ENCODE peak calls at places on chromosome 15, in six cellular contexts. B, O, F, X, G and Q are unnamed samples.

GRCh38 chr15:90241343-90242192 is 7.6 kb downstream of the GDPGP1 start:
- DNase-seq in B (no peak), G (no peak), X (no peak), F (no peak), O (no peak), Q (no peak)

GRCh38 chr15:57118013-57118799 is 199.8 kb downstream of the TCF12 start:
- DNase-seq in B (no peak), F (no peak), O (no peak), G (peak; percentile 27), X (peak; percentile 81), Q (no peak)

GRCh38 chr15:90836296-90836871 is 32.0 kb upstream of the FURIN start:
- DNase-seq in G (peak; percentile 53), B (no peak), F (no peak), O (peak; percentile 72), X (peak; percentile 24), Q (peak; percentile 74)

GRCh38 chr15:70792171-70792573 is 28.8 kb upstream of the UACA start:
- DNase-seq in G (no peak), O (peak; percentile 71), B (no peak), F (no peak), X (peak; percentile 49), Q (no peak)

GRCh38 chr15:70328137-70329115 is 230.7 kb upstream of the TLE3 start:
- DNase-seq in F (no peak), B (no peak), X (no peak), G (no peak), O (no peak), Q (no peak)

GRCh38 chr15:40338041-40338657 is 2.6 kb downstream of the CCDC9B start:
- DNase-seq in G (peak; percentile 58), B (peak; percentile 92), F (peak; percentile 93), X (peak; percentile 75), O (peak; percentile 72), Q (peak; percentile 91)

GRCh38 chr15:98647026-98647773 is 1.1 kb upstream of the IGF1R start:
- DNase-seq in B (peak; percentile 88), X (peak; percentile 79), G (peak; percentile 51), F (peak; percentile 90), O (peak; percentile 83), Q (peak; percentile 86)

GRCh38 chr15:99429681-99430081 is 136.1 kb upstream of the MEF2A start:
- DNase-seq in G (no peak), X (no peak), O (no peak), B (peak; percentile 5), F (no peak), Q (no peak)

GRCh38 chr15:23467110-23467600 is 20.1 kb upstream of the GOLGA6L2 start:
- DNase-seq in G (peak; percentile 23), B (no peak), X (peak; percentile 11), F (no peak), O (peak; percentile 44), Q (peak; percentile 29)

GRCh38 chr15:41690636-41691035 is 30.4 kb downstream of the MGA start:
- DNase-seq in G (peak; percentile 41), B (no peak), O (no peak), F (no peak), X (no peak), Q (no peak)

GRCh38 chr15:62365795-62366442 is 200.8 kb upstream of the C2CD4B start:
- DNase-seq in X (no peak), O (no peak), G (peak; percentile 30), F (no peak), B (no peak), Q (no peak)

GRCh38 chr15:69562564-69562963 is 109.9 kb downstream of the RPLP1 start:
- DNase-seq in G (no peak), O (no peak), X (no peak), B (no peak), F (no peak), Q (no peak)

GRCh38 chr15:63110428-63111026 is 11.1 kb upstream of the LACTB start:
- DNase-seq in F (peak; percentile 17), G (no peak), O (no peak), X (no peak), B (no peak), Q (no peak)

GRCh38 chr15:31399544-31400171 is 73.0 kb downstream of the KLF13 start:
- DNase-seq in B (no peak), F (no peak), O (no peak), X (no peak), G (no peak), Q (no peak)

GRCh38 chr15:71110800-71111565 is 4.3 kb upstream of the THSD4 start:
- DNase-seq in G (no peak), F (no peak), X (no peak), O (no peak), B (no peak), Q (no peak)

GRCh38 chr15:78034495-78035191 is 42.9 kb downstream of the TBC1D2B start:
- DNase-seq in X (peak; percentile 42), O (no peak), G (no peak), F (no peak), B (no peak), Q (no peak)

GRCh38 chr15:100083572-100083971 is 258.2 kb downstream of the ADAMTS17 start:
- DNase-seq in G (no peak), F (no peak), O (no peak), B (no peak), X (no peak), Q (no peak)

GRCh38 chr15:98649621-98649995 is 1.3 kb downstream of the IGF1R start:
- DNase-seq in O (peak; percentile 49), X (peak; percentile 23), F (no peak), G (no peak), B (no peak), Q (peak; percentile 12)

GRCh38 chr15:99967841-99968371 is 234.7 kb upstream of the LYSMD4 start:
- DNase-seq in O (no peak), X (no peak), G (no peak), F (no peak), B (no peak), Q (no peak)

GRCh38 chr15:37046876-37047614 is 53.3 kb downstream of the MEIS2 start:
- DNase-seq in G (peak; percentile 28), F (no peak), B (no peak), X (no peak), O (no peak), Q (no peak)

GRCh38 chr15:94331731-94332130 is 100.4 kb downstream of the MCTP2 start:
- DNase-seq in F (no peak), O (no peak), B (no peak), X (no peak), G (no peak), Q (no peak)

GRCh38 chr15:94323076-94323475 is 91.7 kb downstream of the MCTP2 start:
- DNase-seq in X (no peak), G (no peak), O (no peak), B (no peak), F (no peak), Q (no peak)

GRCh38 chr15:94324835-94325767 is 93.7 kb downstream of the MCTP2 start:
- DNase-seq in G (no peak), O (no peak), X (no peak), F (no peak), B (no peak), Q (no peak)

GRCh38 chr15:94324117-94324826 is 92.9 kb downstream of the MCTP2 start:
- DNase-seq in F (peak; percentile 54), G (peak; percentile 34), B (peak; percentile 43), X (peak; percentile 62), O (peak; percentile 38), Q (peak; percentile 49)

DNA sequence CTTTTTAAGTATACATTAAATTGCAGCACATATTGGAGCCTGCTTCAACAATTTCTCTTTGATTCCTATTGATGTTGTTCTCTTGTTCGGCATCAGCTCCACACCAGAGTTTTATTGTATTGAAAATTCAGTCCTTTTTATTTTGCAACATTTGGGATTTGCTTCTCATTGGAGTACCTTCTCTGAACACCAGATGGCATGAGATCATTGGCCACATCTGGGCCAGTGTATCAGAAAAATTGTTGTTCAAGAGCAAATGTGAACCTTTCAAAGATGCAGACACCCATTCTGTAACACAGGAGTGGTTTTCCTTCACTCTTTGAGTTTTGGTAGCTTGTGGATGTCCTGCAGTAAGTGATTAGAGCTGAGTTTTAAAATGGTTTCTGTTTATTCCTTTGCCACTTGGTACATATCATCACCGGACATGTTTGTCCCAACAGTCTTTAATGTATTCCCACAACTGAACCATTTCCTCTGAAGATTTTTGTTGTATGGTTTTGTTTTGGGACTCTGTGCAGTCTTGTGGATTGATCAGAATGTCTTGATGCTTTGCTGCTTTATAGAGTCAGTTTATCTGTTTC is 96.1 kb downstream of the MCTP2 start:
- DNase-seq in B (no peak), F (no peak), G (peak; percentile 29), O (peak; percentile 39), X (peak; percentile 49), Q (peak; percentile 9)
- TF ChIP-seq JUN in B (no peak), F (no peak), G (no peak), O (no peak), X (no peak), Q (no peak)

DNA sequence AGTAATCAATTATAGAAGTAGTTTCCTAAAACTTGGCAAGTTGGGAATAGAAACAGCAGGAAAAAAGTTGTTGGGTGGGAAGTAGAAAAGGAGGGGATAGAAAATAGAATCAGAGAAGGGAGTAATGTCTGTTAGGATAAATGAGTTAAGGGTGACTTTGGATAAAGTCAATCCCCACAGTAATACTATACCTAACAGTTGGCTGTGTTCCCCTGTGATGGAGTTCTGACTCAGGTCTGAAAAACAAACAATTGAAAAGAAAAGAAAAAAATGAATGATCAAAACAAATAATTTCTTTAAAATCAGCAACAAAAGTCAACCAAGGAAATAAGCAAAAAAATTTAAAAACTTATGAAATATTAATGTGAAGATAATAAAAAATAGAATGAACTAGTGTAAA is 50.3 kb downstream of the EMC4 start:
- DNase-seq in X (peak; percentile 9), B (no peak), O (no peak), F (no peak), G (no peak), Q (no peak)
- TF ChIP-seq JUN in X (no peak), B (no peak), O (no peak), F (no peak), G (no peak), Q (no peak)

DNA sequence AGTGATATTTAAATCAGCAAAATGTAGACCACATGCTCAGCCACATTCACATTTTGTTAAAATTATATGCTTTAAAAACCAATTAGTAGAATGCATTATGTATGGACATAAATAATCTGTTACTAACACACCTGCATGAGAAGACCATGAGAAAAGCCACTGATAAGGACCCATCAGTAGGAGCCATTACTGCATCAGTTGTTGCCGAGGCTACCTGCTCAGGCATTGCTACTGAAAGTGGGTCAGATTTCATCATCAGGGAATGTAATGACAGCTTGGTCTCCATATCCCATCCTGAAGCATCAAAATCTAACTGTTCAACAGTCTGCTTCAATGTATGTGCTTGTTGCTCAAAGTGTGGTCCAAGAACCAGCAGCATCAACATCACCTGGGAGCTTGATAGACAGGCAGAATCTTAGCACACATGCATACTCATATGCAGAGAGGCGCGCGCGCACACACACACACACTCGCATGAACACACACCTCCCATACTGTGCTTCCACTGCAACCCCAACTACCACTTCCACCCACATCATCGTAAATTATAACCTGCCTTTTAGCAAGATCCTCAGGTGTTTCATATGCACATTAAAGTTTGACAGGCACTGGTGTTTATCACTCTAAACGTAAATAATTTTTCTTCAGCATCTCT is 72.3 kb upstream of the FOXB1 start:
- DNase-seq in F (no peak), O (no peak), G (no peak), X (no peak), B (no peak), Q (no peak)
- TF ChIP-seq JUN in F (no peak), O (no peak), G (no peak), X (no peak), B (no peak), Q (no peak)

DNA sequence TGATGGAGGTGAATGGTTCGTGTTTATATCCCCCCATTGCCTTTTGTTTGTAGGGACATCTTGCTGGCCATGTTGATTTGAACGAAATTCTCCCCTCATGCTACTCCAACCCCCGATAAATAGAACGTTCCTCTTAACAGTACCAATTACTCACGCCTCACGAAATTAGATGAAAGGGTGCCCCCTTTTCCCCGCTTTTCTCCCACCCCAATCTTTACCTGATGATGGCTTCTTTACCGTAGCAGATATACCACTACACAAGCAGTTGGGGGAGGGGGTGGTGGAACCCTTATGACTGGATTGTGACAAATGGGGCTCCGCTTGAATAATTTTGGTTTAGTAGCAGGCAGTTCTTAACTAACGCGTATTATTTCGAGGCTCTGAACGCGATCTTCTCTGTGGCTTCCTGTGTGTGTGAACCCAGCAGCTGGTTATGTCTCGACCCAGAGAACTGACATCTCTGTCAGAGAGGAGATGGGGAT is 1.1 kb downstream of the PIAS1 start:
- DNase-seq in G (no peak), B (no peak), F (no peak), X (peak; percentile 42), O (no peak), Q (peak; percentile 57)
- TF ChIP-seq JUN in G (no peak), B (no peak), F (no peak), X (no peak), O (no peak), Q (no peak)